ENCODE peak calls at places on chromosome 16, in four cellular contexts. N is K562, I is H1, Q is tibial nerve. T is an unnamed sample.

GRCh38 chr16:20510323-20510722 is 59.0 kb downstream of the ACSM2A start:
- DNase-seq in N (no peak), I (no peak), Q (no peak), T (peak)

GRCh38 chr16:83701494-83701893 is 106.3 kb upstream of the HSBP1 start:
- DNase-seq in N (peak), I (no peak), Q (no peak), T (no peak)

GRCh38 chr16:78297066-78297666 is 197.7 kb downstream of the WWOX start:
- DNase-seq in N (no peak), I (no peak), Q (no peak), T (no peak)

GRCh38 chr16:20898938-20899502 is 1.1 kb downstream of the DCUN1D3 start:
- DNase-seq in N (no peak), I (no peak), Q (no peak), T (no peak)

GRCh38 chr16:25157476-25157875 is 45.9 kb downstream of the LCMT1 start:
- DNase-seq in N (no peak), I (no peak), Q (no peak), T (no peak)

GRCh38 chr16:57186630-57187507 is 740 bp downstream of the RSPRY1 start:
- DNase-seq in N (peak), I (no peak), Q (no peak), T (no peak)

GRCh38 chr16:22314661-22315626 is 17.7 kb downstream of the POLR3E start:
- DNase-seq in N (no peak), I (no peak), Q (no peak), T (no peak)

GRCh38 chr16:1437606-1438005 is 6.7 kb downstream of the PERCC1 start:
- DNase-seq in N (no peak), I (no peak), Q (no peak), T (no peak)

GRCh38 chr16:4158143-4159093 is 42.2 kb upstream of the ADCY9 start:
- DNase-seq in N (no peak), I (no peak), Q (no peak), T (no peak)

GRCh38 chr16:78235168-78235800 is 135.8 kb downstream of the WWOX start:
- DNase-seq in N (peak), I (peak), Q (peak), T (peak)

GRCh38 chr16:83651871-83652270 is 155.9 kb upstream of the HSBP1 start:
- DNase-seq in N (no peak), I (no peak), Q (no peak), T (no peak)

GRCh38 chr16:58109330-58109729 is 19.9 kb downstream of the CFAP20 start:
- DNase-seq in N (no peak), I (no peak), Q (no peak), T (no peak)

GRCh38 chr16:68445458-68445857 is 2.9 kb downstream of the SMPD3 start:
- DNase-seq in N (peak), I (no peak), Q (no peak), T (no peak)

GRCh38 chr16:3058173-3059030 is 7.0 kb upstream of the IL32 start:
- DNase-seq in N (peak), I (no peak), Q (no peak), T (no peak)

GRCh38 chr16:24279982-24280381 is 23.8 kb downstream of the CACNG3 start:
- DNase-seq in N (no peak), I (no peak), Q (no peak), T (no peak)

GRCh38 chr16:21628772-21629171 is 23.6 kb downstream of the IGSF6 start:
- DNase-seq in N (no peak), I (no peak), Q (no peak), T (no peak)

GRCh38 chr16:53600076-53600475 is 97.1 kb upstream of the AKTIP start:
- DNase-seq in N (no peak), I (no peak), Q (no peak), T (no peak)

GRCh38 chr16:78196527-78196926 is 97.1 kb downstream of the WWOX start:
- DNase-seq in N (no peak), I (no peak), Q (no peak), T (peak)

GRCh38 chr16:86706726-86707125 is 128.4 kb downstream of the FOXL1 start:
- DNase-seq in N (no peak), I (no peak), Q (no peak), T (no peak)

GRCh38 chr16:3645108-3645503 is 9.4 kb upstream of the DNASE1 start:
- DNase-seq in N (peak), I (no peak), Q (no peak), T (no peak)

GRCh38 chr16:88773812-88774291 is 11.2 kb downstream of the PIEZO1 start:
- DNase-seq in N (peak), I (no peak), Q (no peak), T (no peak)

GRCh38 chr16:11828696-11829095 is 22.6 kb downstream of the RSL1D1 start:
- DNase-seq in N (no peak), I (no peak), Q (no peak), T (no peak)

GRCh38 chr16:11819798-11820197 is 22.7 kb upstream of the ZC3H7A start:
- DNase-seq in N (no peak), I (no peak), Q (no peak), T (no peak)

DNA sequence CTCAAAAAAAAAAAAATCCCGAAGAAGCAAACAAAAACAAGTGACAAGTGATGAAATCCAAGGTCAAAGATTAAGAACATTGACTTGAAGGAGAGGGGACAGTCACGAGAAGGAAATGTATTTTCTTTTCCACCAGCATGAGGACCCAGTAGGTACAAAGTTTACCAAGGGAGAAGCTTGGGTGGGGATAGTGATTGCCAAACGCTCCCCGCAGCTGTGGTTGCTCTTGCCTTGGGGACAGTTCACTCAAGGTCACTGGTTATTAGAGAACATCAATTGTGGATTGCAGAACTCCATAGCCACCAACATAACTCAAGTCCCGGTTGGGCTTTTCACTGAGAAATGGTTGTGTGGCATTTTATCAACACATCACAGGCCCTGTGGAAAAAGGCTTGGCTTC is 27.0 kb downstream of the RSL1D1 start:
- DNase-seq in N (no peak), I (no peak), Q (no peak), T (no peak)
- TF ChIP-seq EP300 in N (no peak), I (no peak), Q (peak), T (no peak)

GRCh38 chr16:28580726-28581315 is 16.0 kb downstream of the SULT1A2 start:
- DNase-seq in N (no peak), I (no peak), Q (no peak), T (no peak)
- TF ChIP-seq EP300 in N (no peak), I (no peak), Q (no peak), T (no peak)

GRCh38 chr16:30397776-30398659 is 2.8 kb downstream of the ZNF48 start:
- DNase-seq in N (no peak), I (no peak), Q (no peak), T (no peak)

GRCh38 chr16:30394603-30395154 is 541 bp upstream of the ZNF48 start:
- DNase-seq in N (peak), I (no peak), Q (no peak), T (no peak)

GRCh38 chr16:30397056-30397455 is 1.8 kb downstream of the ZNF48 start:
- DNase-seq in N (no peak), I (no peak), Q (no peak), T (no peak)

GRCh38 chr16:30395992-30396560 is 856 bp downstream of the ZNF48 start:
- DNase-seq in N (no peak), I (no peak), Q (no peak), T (no peak)

GRCh38 chr16:30395155-30395991 is at the start of gene ZNF48:
- DNase-seq in N (peak), I (no peak), Q (peak), T (no peak)
- TF ChIP-seq EP300 in N (no peak), I (no peak), Q (peak), T (no peak)

GRCh38 chr16:85514295-85514600 is 98.9 kb upstream of the GSE1 start:
- DNase-seq in N (no peak), I (no peak), Q (no peak), T (no peak)

GRCh38 chr16:85515830-85516397 is 97.2 kb upstream of the GSE1 start:
- DNase-seq in N (peak), I (no peak), Q (no peak), T (no peak)

GRCh38 chr16:85515319-85515745 is 97.8 kb upstream of the GSE1 start:
- DNase-seq in N (peak), I (no peak), Q (no peak), T (no peak)

GRCh38 chr16:85513649-85514048 is 99.5 kb upstream of the GSE1 start:
- DNase-seq in N (no peak), I (no peak), Q (no peak), T (no peak)

GRCh38 chr16:85514601-85515318 is 98.4 kb upstream of the GSE1 start:
- DNase-seq in N (no peak), I (no peak), Q (peak), T (no peak)
- TF ChIP-seq EP300 in N (no peak), I (no peak), Q (peak), T (no peak)

DNA sequence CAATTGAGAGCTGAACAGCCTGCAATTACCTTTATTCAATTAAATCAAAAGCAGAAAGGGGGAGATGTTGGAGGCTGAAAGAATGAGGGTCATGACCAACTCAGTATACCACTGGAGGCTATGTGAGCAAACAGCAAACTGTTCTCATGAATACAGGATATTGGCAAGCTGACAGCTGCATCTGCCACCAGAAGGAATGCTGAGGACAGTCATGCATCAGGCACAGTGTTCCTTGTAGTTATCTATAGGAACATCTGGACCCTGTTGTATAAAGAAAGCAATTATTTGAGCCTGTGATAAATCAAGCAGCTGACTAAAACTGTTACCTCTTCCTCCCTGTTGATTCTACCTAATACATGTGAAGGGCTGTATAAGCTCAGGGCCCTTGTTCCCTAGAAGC is 2064.6 kb downstream of the TP53TG3F start:
- DNase-seq in N (no peak), I (no peak), Q (no peak), T (no peak)
- TF ChIP-seq EP300 in N (no peak), I (no peak), Q (no peak), T (no peak)

GRCh38 chr16:75152635-75153034 is 4.3 kb downstream of the ZFP1 start:
- DNase-seq in N (no peak), I (no peak), Q (no peak), T (no peak)
- TF ChIP-seq EP300 in N (no peak), I (no peak), Q (no peak), T (no peak)

T was measured in esophagus muscularis mucosa.